ENCODE peak calls at places on chromosomes 1 and 21, in four cellular contexts. Z is brain microvascular endothelial cell, S is hepatocyte, A is pancreas. V is an unnamed sample.

GRCh38 chr1:14880456-14881316 is 272.9 kb upstream of the TMEM51 start:
- DNase-seq in Z (peak; percentile 13), S (no peak), A (no peak), V (no peak)

GRCh38 chr1:101221945-101222429 is 14.8 kb upstream of the S1PR1 start:
- DNase-seq in Z (no peak), S (no peak), A (no peak), V (no peak)

GRCh38 chr1:54810144-54810942 is 9.2 kb upstream of the TTC22 start:
- DNase-seq in Z (peak; percentile 48), S (peak; percentile 84), A (no peak), V (peak; percentile 44)

GRCh38 chr1:6459850-6460265 is 6.1 kb downstream of the TNFRSF25 start:
- DNase-seq in Z (no peak), S (no peak), A (peak; percentile 47), V (no peak)

GRCh38 chr21:46368533-46369285 is 44.8 kb downstream of the PCNT start:
- DNase-seq in Z (no peak), S (no peak), A (no peak), V (no peak)

GRCh38 chr1:156379420-156380165 is 10.6 kb downstream of the RHBG start:
- DNase-seq in Z (no peak), S (peak; percentile 57), A (no peak), V (no peak)

GRCh38 chr1:107936498-107937481 is 28.2 kb downstream of the VAV3 start:
- DNase-seq in Z (peak; percentile 78), S (peak; percentile 19), A (no peak), V (peak; percentile 23)

GRCh38 chr1:165844933-165845332 is 17.5 kb downstream of the UCK2 start:
- DNase-seq in Z (no peak), S (no peak), A (no peak), V (no peak)

GRCh38 chr1:162405800-162406199 is 6.1 kb downstream of the SH2D1B start:
- DNase-seq in Z (no peak), S (no peak), A (no peak), V (no peak)

GRCh38 chr1:26540346-26540745 is 10.8 kb downstream of the RPS6KA1 start:
- DNase-seq in Z (no peak), S (no peak), A (no peak), V (no peak)

GRCh38 chr21:16308269-16308668 is 578.5 kb downstream of the USP25 start:
- DNase-seq in Z (no peak), S (no peak), A (no peak), V (no peak)

GRCh38 chr1:13443506-13443905 is 33.3 kb downstream of the PRAMEF20 start:
- DNase-seq in Z (no peak), S (no peak), A (no peak), V (no peak)

GRCh38 chr1:96364576-96364975 is 357.0 kb upstream of the PTBP2 start:
- DNase-seq in Z (no peak), S (no peak), A (no peak), V (no peak)

GRCh38 chr21:46354518-46354917 is 30.6 kb downstream of the PCNT start:
- DNase-seq in Z (no peak), S (no peak), A (no peak), V (no peak)

GRCh38 chr21:36155603-36156338 is 853 bp upstream of the DOP1B start:
- DNase-seq in Z (no peak), S (peak; percentile 85), A (peak; percentile 87), V (peak; percentile 62)

GRCh38 chr1:167561753-167562152 is 8.2 kb upstream of the CREG1 start:
- DNase-seq in Z (no peak), S (no peak), A (no peak), V (no peak)

GRCh38 chr1:168092151-168092550 is 44.6 kb downstream of the GPR161 start:
- DNase-seq in Z (no peak), S (no peak), A (no peak), V (no peak)

GRCh38 chr1:153494976-153495535 is 34.6 kb upstream of the S100A7 start:
- DNase-seq in Z (peak; percentile 52), S (peak; percentile 86), A (peak; percentile 78), V (peak; percentile 89)

GRCh38 chr1:199619202-199619601 is 408.3 kb upstream of the NR5A2 start:
- DNase-seq in Z (no peak), S (no peak), A (no peak), V (no peak)

GRCh38 chr1:211975152-211975941 is 60.0 kb downstream of the INTS7 start:
- DNase-seq in Z (no peak), S (no peak), A (no peak), V (no peak)

GRCh38 chr21:18705971-18706370 is 302.4 kb upstream of the TMPRSS15 start:
- DNase-seq in Z (peak; percentile 22), S (no peak), A (no peak), V (no peak)

GRCh38 chr1:155181371-155182051 is 7.9 kb downstream of the TRIM46 start:
- DNase-seq in Z (no peak), S (no peak), A (no peak), V (no peak)

GRCh38 chr21:36297938-36298572 is 21.9 kb upstream of the MORC3 start:
- DNase-seq in Z (no peak), S (peak; percentile 67), A (no peak), V (peak; percentile 39)

GRCh38 chr1:50564417-50564816 is 141.2 kb upstream of the DMRTA2 start:
- DNase-seq in Z (no peak), S (no peak), A (no peak), V (no peak)

GRCh38 chr1:18413906-18414305 is 66.8 kb upstream of the KLHDC7A start:
- DNase-seq in Z (no peak), S (peak; percentile 90), A (no peak), V (no peak)

GRCh38 chr21:21682172-21682571 is 684.0 kb downstream of the NCAM2 start:
- DNase-seq in Z (peak; percentile 0), S (no peak), A (no peak), V (no peak)

GRCh38 chr21:42423197-42423675 is 19.5 kb downstream of the UBASH3A start:
- DNase-seq in Z (no peak), S (no peak), A (no peak), V (no peak)

GRCh38 chr1:21520899-21521716 is 11.9 kb downstream of the ALPL start:
- DNase-seq in Z (peak; percentile 28), S (no peak), A (no peak), V (no peak)

GRCh38 chr21:21366277-21366676 is 368.1 kb downstream of the NCAM2 start:
- DNase-seq in Z (no peak), S (no peak), A (no peak), V (no peak)

GRCh38 chr1:108017698-108018097 is 52.7 kb upstream of the VAV3 start:
- DNase-seq in Z (peak; percentile 23), S (no peak), A (no peak), V (no peak)

GRCh38 chr1:81305997-81306452 is 494.7 kb upstream of the ADGRL2 start:
- DNase-seq in Z (peak; percentile 17), S (peak; percentile 75), A (no peak), V (no peak)

GRCh38 chr1:154423303-154423987 is 18.3 kb downstream of the IL6R start:
- DNase-seq in Z (no peak), S (no peak), A (no peak), V (peak; percentile 31)

GRCh38 chr1:45643978-45644377 is 20.1 kb upstream of the CCDC17 start:
- DNase-seq in Z (no peak), S (peak; percentile 62), A (no peak), V (no peak)
- H3K36me3 ChIP-seq in Z (peaks cover 37% of the 10 kb centered on the region), S (no peaks in the 10 kb centered on the region), A (no peaks in the 10 kb centered on the region), V (peaks cover 12% of the 10 kb centered on the region)

GRCh38 chr1:243287128-243287470 is 31.3 kb downstream of the SDCCAG8 start:
- DNase-seq in Z (no peak), S (no peak), A (no peak), V (no peak)
- H3K36me3 ChIP-seq in Z (peaks cover 7% of the 10 kb centered on the region), S (no peaks in the 10 kb centered on the region), A (peaks cover 4% of the 10 kb centered on the region), V (peaks cover 48% of the 10 kb centered on the region)

GRCh38 chr1:45673956-45674355 is 12.4 kb downstream of the GPBP1L1 start:
- DNase-seq in Z (no peak), S (no peak), A (no peak), V (no peak)

GRCh38 chr1:45679123-45679522 is 7.2 kb downstream of the GPBP1L1 start:
- DNase-seq in Z (no peak), S (no peak), A (no peak), V (no peak)

GRCh38 chr1:45674478-45674877 is 11.9 kb downstream of the GPBP1L1 start:
- DNase-seq in Z (no peak), S (no peak), A (no peak), V (no peak)

GRCh38 chr1:45678489-45678888 is 7.8 kb downstream of the GPBP1L1 start:
- DNase-seq in Z (no peak), S (no peak), A (no peak), V (no peak)

GRCh38 chr1:45677751-45678245 is 8.5 kb downstream of the GPBP1L1 start:
- DNase-seq in Z (no peak), S (no peak), A (no peak), V (no peak)
- H3K36me3 ChIP-seq in Z (peaks cover 3% of the 10 kb centered on the region), S (no peaks in the 10 kb centered on the region), A (no peaks in the 10 kb centered on the region), V (no peaks in the 10 kb centered on the region)

GRCh38 chr1:10287023-10287645 is 76.8 kb downstream of the KIF1B start:
- DNase-seq in Z (no peak), S (no peak), A (no peak), V (no peak)
- H3K36me3 ChIP-seq in Z (peaks cover 18% of the 10 kb centered on the region), S (no peaks in the 10 kb centered on the region), A (no peaks in the 10 kb centered on the region), V (peaks cover 87% of the 10 kb centered on the region)

DNA sequence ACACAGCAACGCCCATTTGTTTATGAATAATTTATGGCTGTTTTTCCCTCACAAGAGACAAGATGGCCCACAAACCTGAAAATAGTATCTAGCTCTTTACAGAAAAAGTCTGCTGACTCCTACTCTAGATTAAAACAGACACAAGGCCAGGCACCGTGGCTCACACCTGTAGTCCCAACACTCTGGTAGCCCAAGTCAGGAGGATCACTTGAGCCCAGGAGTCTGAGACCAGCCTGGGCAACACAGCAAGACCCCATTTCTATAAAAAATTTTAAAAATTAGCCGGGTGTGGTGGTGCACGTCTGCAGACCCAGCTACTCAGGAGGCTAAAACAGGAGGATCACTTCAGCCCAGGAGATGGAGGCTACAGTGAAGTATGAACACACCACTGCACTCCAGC is 34.6 kb downstream of the LUZP1 start:
- DNase-seq in Z (no peak), S (no peak), A (no peak), V (no peak)
- H3K36me3 ChIP-seq in Z (peaks cover 3% of the 10 kb centered on the region), S (no peaks in the 10 kb centered on the region), A (no peaks in the 10 kb centered on the region), V (no peaks in the 10 kb centered on the region)

GRCh38 chr1:234598974-234599616 is 10.9 kb downstream of the IRF2BP2 start:
- DNase-seq in Z (peak; percentile 29), S (peak; percentile 27), A (no peak), V (peak; percentile 75)
- H3K36me3 ChIP-seq in Z (peaks cover 6% of the 10 kb centered on the region), S (no peaks in the 10 kb centered on the region), A (no peaks in the 10 kb centered on the region), V (no peaks in the 10 kb centered on the region)

GRCh38 chr1:9598316-9598700 is 9.6 kb downstream of the TMEM201 start:
- DNase-seq in Z (no peak), S (no peak), A (peak; percentile 71), V (no peak)
- H3K36me3 ChIP-seq in Z (peaks cover 14% of the 10 kb centered on the region), S (no peaks in the 10 kb centered on the region), A (no peaks in the 10 kb centered on the region), V (peaks cover 73% of the 10 kb centered on the region)

GRCh38 chr1:202439308-202439707 is 90.8 kb downstream of the PPP1R12B start:
- DNase-seq in Z (no peak), S (no peak), A (peak; percentile 36), V (peak; percentile 52)

GRCh38 chr1:202438393-202439174 is 90.1 kb downstream of the PPP1R12B start:
- DNase-seq in Z (no peak), S (no peak), A (peak; percentile 70), V (peak; percentile 56)

GRCh38 chr1:202434059-202434458 is 85.6 kb downstream of the PPP1R12B start:
- DNase-seq in Z (no peak), S (no peak), A (no peak), V (no peak)

GRCh38 chr1:202433155-202434043 is 84.9 kb downstream of the PPP1R12B start:
- DNase-seq in Z (no peak), S (no peak), A (no peak), V (no peak)
- H3K36me3 ChIP-seq in Z (peaks cover 2% of the 10 kb centered on the region), S (no peaks in the 10 kb centered on the region), A (no peaks in the 10 kb centered on the region), V (peaks cover 4% of the 10 kb centered on the region)

GRCh38 chr1:79380078-79380477 is 373.5 kb upstream of the ADGRL4 start:
- DNase-seq in Z (no peak), S (no peak), A (no peak), V (no peak)
- H3K36me3 ChIP-seq in Z (no peaks in the 10 kb centered on the region), S (no peaks in the 10 kb centered on the region), A (no peaks in the 10 kb centered on the region), V (no peaks in the 10 kb centered on the region)

V was measured in psoas muscle.